ENCODE peak calls at places on chromosomes 13 and 19, in four cellular contexts. V is esophagus muscularis mucosa, O is breast epithelium, E is heart right ventricle. W is an unnamed sample.

GRCh38 chr13:113882266-113882627 is 18.4 kb upstream of the GAS6 start:
- DNase-seq in E (peak; percentile 79), O (no peak), V (peak; percentile 90), W (peak; percentile 40)

GRCh38 chr19:33000510-33000909 is 28.5 kb downstream of the FAAP24 start:
- DNase-seq in O (no peak), E (no peak), V (no peak), W (no peak)

GRCh38 chr13:39047560-39047959 is 9.3 kb downstream of the NHLRC3 start:
- DNase-seq in E (no peak), O (no peak), V (no peak), W (no peak)

GRCh38 chr19:46722004-46722380 is 5.1 kb upstream of the PRKD2 start:
- DNase-seq in O (no peak), V (no peak), E (no peak), W (no peak)

GRCh38 chr19:13987101-13987890 is 18.8 kb downstream of the RFX1 start:
- DNase-seq in V (no peak), E (peak; percentile 68), O (no peak), W (peak; percentile 93)

GRCh38 chr13:53788286-53788685 is 759.7 kb downstream of the OLFM4 start:
- DNase-seq in O (no peak), E (no peak), V (no peak), W (no peak)

GRCh38 chr13:31982540-31982939 is 49.0 kb upstream of the FRY start:
- DNase-seq in O (peak; percentile 85), V (no peak), E (peak; percentile 47), W (peak; percentile 17)

GRCh38 chr13:102870677-102871415 is 25.0 kb downstream of the ERCC5 start:
- DNase-seq in V (no peak), O (no peak), E (peak; percentile 33), W (peak; percentile 47)

GRCh38 chr13:109243311-109243951 is 543.0 kb downstream of the IRS2 start:
- DNase-seq in E (no peak), O (no peak), V (no peak), W (peak; percentile 73)

GRCh38 chr19:16920816-16921529 is 32.2 kb downstream of the F2RL3 start:
- DNase-seq in E (no peak), V (no peak), O (no peak), W (no peak)

GRCh38 chr19:34277244-34277643 is 22.9 kb downstream of the GARRE1 start:
- DNase-seq in V (no peak), E (no peak), O (no peak), W (no peak)

GRCh38 chr19:4295972-4296771 is 6.0 kb downstream of the TMIGD2 start:
- DNase-seq in E (no peak), O (no peak), V (no peak), W (no peak)

GRCh38 chr19:33350538-33351309 is 22.8 kb upstream of the CEBPG start:
- DNase-seq in E (no peak), V (no peak), O (peak; percentile 57), W (no peak)

GRCh38 chr13:73230714-73231113 is 171.9 kb downstream of the KLF5 start:
- DNase-seq in E (no peak), O (no peak), V (no peak), W (no peak)

GRCh38 chr13:50485979-50486935 is 357.2 kb downstream of the DLEU7 start:
- DNase-seq in O (no peak), V (no peak), E (no peak), W (no peak)

GRCh38 chr13:41565221-41565620 is 107.9 kb downstream of the RGCC start:
- DNase-seq in E (no peak), V (no peak), O (no peak), W (no peak)

GRCh38 chr19:4518345-4519171 is at the start of gene PLIN4:
- DNase-seq in O (peak; percentile 62), E (peak; percentile 85), V (no peak), W (peak; percentile 89)

GRCh38 chr13:29903524-29903923 is 53.1 kb upstream of the UBL3 start:
- DNase-seq in V (no peak), O (no peak), E (no peak), W (no peak)

GRCh38 chr13:53200498-53201453 is 172.2 kb downstream of the OLFM4 start:
- DNase-seq in O (peak; percentile 60), E (peak; percentile 48), V (peak; percentile 70), W (no peak)

GRCh38 chr19:48954011-48954594 is 572 bp upstream of the BAX start:
- DNase-seq in E (no peak), O (no peak), V (no peak), W (no peak)

GRCh38 chr19:16477311-16477710 is 5.5 kb upstream of the EPS15L1 start:
- DNase-seq in E (no peak), V (no peak), O (no peak), W (no peak)

GRCh38 chr19:49327878-49328544 is 3.0 kb upstream of the SLC6A16 start:
- DNase-seq in O (no peak), V (peak; percentile 34), E (no peak), W (no peak)

GRCh38 chr13:45296259-45296658 is 44.7 kb downstream of the TPT1 start:
- DNase-seq in E (no peak), V (no peak), O (no peak), W (no peak)

GRCh38 chr19:4014541-4015491 is 7.3 kb downstream of the PIAS4 start:
- DNase-seq in V (no peak), O (peak; percentile 67), E (peak; percentile 70), W (no peak)

GRCh38 chr19:14214580-14214979 is 8.6 kb upstream of the ADGRL1 start:
- DNase-seq in E (no peak), V (no peak), O (no peak), W (no peak)

GRCh38 chr19:56866563-56866962 is 26.0 kb upstream of the PEG3 start:
- DNase-seq in O (no peak), V (no peak), E (no peak), W (no peak)

GRCh38 chr19:43675269-43675879 is 5.4 kb upstream of the PLAUR start:
- DNase-seq in E (no peak), O (peak; percentile 68), V (no peak), W (no peak)

GRCh38 chr19:49148784-49149651 is 6.2 kb downstream of the HRC start:
- DNase-seq in O (peak; percentile 99), E (peak; percentile 98), V (peak; percentile 99), W (peak; percentile 96)

GRCh38 chr13:87570669-87571068 is 100.5 kb upstream of the SLITRK5 start:
- DNase-seq in V (no peak), E (no peak), O (no peak), W (no peak)

GRCh38 chr13:106710267-106710666 is 142.3 kb upstream of the ARGLU1 start:
- DNase-seq in O (no peak), E (no peak), V (no peak), W (no peak)

GRCh38 chr19:7413629-7414028 is 64.9 kb downstream of the ARHGEF18 start:
- DNase-seq in E (no peak), O (no peak), V (no peak), W (no peak)

GRCh38 chr13:39451301-39451700 is 151.7 kb downstream of the LHFPL6 start:
- DNase-seq in O (no peak), V (no peak), E (no peak), W (no peak)

GRCh38 chr19:28736528-28736927 is 476.4 kb downstream of the UQCRFS1 start:
- DNase-seq in E (no peak), O (no peak), V (no peak), W (no peak)

GRCh38 chr19:28727835-28728159 is 485.2 kb downstream of the UQCRFS1 start:
- DNase-seq in O (no peak), V (no peak), E (no peak), W (no peak)

GRCh38 chr19:28731113-28731512 is 481.8 kb downstream of the UQCRFS1 start:
- DNase-seq in O (no peak), E (no peak), V (no peak), W (no peak)

GRCh38 chr19:28727133-28727834 is 485.7 kb downstream of the UQCRFS1 start:
- DNase-seq in V (no peak), O (no peak), E (peak; percentile 19), W (no peak)

DNA sequence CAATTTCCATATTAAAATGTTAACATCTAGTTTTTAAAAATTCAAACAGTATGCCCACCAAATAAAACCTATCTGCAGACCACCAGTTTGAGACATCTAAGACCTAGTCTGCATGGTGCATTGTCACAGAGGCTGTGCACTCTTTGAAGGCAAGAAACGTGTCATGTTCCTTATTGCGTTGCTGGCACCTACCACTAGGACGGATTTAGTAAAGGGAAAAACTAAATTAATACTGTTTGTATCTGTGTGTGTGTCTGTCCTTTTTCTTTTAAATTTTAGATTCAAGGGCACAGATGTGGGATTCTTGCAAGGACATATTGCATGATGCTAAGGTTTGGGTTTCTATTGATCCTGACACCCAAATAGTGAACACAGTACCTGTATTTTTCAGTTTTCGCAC is 481.4 kb downstream of the UQCRFS1 start:
- DNase-seq in O (no peak), E (no peak), V (no peak), W (no peak)
- TF ChIP-seq CTCF in O (no peak), E (no peak), V (no peak), W (no peak)

DNA sequence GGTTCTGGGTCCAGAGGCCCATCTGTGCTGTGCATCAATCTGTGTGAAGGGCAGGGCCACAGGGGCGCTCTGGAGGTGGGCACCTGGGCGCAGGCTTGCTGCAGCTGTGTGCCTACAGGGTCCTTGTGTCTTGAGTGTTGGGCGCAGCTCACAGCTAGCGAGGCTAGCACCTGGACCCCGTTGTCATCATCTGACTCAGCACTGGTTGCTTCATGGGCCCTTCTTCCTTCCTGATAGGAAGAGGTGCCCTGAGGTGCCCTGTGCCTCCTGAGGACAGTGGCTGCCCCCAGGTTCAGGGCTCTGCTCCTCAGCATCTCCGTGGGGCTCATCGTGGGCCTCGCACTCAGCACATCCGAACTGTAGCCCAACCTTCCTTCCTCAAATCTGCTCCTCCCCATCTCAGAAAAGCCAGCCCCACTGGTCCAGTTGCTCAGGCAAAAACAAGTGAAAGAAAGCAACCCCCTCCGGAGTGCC is 54.8 kb downstream of the GATAD2A start:
- DNase-seq in E (no peak), O (no peak), V (no peak), W (no peak)
- H3K4me3 ChIP-seq in E (peak overlapping the region; percentile 31), O (no peak overlapping the region), V (peak overlapping the region; percentile 5), W (peak overlapping the region; percentile 27)

DNA sequence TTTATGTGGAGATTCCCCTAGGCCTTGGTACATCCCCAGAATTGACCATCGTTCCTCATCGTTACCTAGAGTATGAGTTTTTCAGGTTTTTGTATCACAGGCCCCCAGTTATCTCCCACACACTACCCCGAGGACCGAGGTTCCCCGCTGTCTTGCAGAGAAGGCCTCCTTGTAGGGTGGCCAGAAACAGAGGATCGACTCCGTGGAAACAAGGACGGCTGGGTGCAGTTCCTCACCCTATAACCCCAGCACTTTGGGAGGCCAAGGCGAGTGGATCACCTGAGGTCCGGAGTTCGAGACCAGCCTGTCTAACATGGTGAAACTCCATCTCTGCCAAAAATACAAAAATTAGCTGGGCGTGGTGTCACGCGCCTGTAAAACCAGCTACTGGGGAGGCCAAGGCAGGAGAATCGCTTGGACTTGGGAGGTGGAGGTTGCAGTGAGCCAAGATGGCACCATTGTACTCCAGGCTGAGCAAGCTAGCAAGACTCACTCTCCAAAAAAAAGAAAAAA is 720 bp downstream of the ADAT3 start:
- DNase-seq in O (no peak), V (no peak), E (no peak), W (no peak)
- H3K4me1 ChIP-seq in O (peaks cover 11% of the 10 kb centered on the region), V (peaks cover 45% of the 10 kb centered on the region), E (peaks cover 7% of the 10 kb centered on the region), W (peaks cover 15% of the 10 kb centered on the region)

GRCh38 chr19:28444371-28444770 is 768.6 kb downstream of the UQCRFS1 start:
- DNase-seq in O (no peak), V (no peak), E (no peak), W (no peak)

GRCh38 chr19:28445826-28446225 is 767.1 kb downstream of the UQCRFS1 start:
- DNase-seq in V (no peak), O (no peak), E (no peak), W (no peak)

GRCh38 chr19:28446511-28446910 is 766.4 kb downstream of the UQCRFS1 start:
- DNase-seq in V (no peak), O (no peak), E (no peak), W (no peak)

GRCh38 chr19:28454083-28454482 is 758.9 kb downstream of the UQCRFS1 start:
- DNase-seq in V (no peak), E (no peak), O (no peak), W (no peak)

GRCh38 chr19:28449803-28450202 is 763.1 kb downstream of the UQCRFS1 start:
- DNase-seq in V (no peak), E (no peak), O (no peak), W (no peak)
- TF ChIP-seq CTCF in V (no peak), E (no peak), O (no peak), W (no peak)